ENCODE peak calls at places on chromosomes 4 and X, in seven cellular contexts. One of them, this sample, is unnamed.
A peak's percentile ranks its signal among the peaks of the same experiment; 100 is the strongest.

GRCh38 chr4:8594097-8595038 is 1.8 kb downstream of the CPZ start:
- DNase-seq in neuronal stem cell: peak; percentile 72
- DNase-seq in trophoblast cell: peak; percentile 89
- DNase-seq in H9: peak; percentile 74
- DNase-seq in mesenchymal stem cell: peak; percentile 77
- DNase-seq in mesendoderm: peak; percentile 90
- DNase-seq in H1: peak; percentile 77
- DNase-seq in this sample: peak; percentile 72

GRCh38 chr4:6191448-6192130 is 8.8 kb downstream of the JAKMIP1 start:
- DNase-seq in neuronal stem cell: no peak
- DNase-seq in trophoblast cell: no peak
- DNase-seq in H1: no peak
- DNase-seq in H9: no peak
- DNase-seq in mesendoderm: peak; percentile 75
- DNase-seq in mesenchymal stem cell: no peak
- DNase-seq in this sample: no peak

GRCh38 chr4:102390438-102390837 is 45.2 kb upstream of the SLC39A8 start:
- DNase-seq in neuronal stem cell: no peak
- DNase-seq in H1: no peak
- DNase-seq in H9: no peak
- DNase-seq in mesendoderm: no peak
- DNase-seq in trophoblast cell: no peak
- DNase-seq in mesenchymal stem cell: peak; percentile 22
- DNase-seq in this sample: no peak

GRCh38 chr4:138887741-138888140 is 127.8 kb upstream of the NOCT start:
- DNase-seq in neuronal stem cell: no peak
- DNase-seq in H1: no peak
- DNase-seq in mesenchymal stem cell: no peak
- DNase-seq in trophoblast cell: peak; percentile 85
- DNase-seq in mesendoderm: no peak
- DNase-seq in H9: no peak
- DNase-seq in this sample: no peak

GRCh38 chr4:38753021-38753806 is 29.6 kb downstream of the TLR10 start:
- DNase-seq in H1: peak; percentile 68
- DNase-seq in mesendoderm: peak; percentile 99
- DNase-seq in mesenchymal stem cell: peak; percentile 95
- DNase-seq in trophoblast cell: peak; percentile 93
- DNase-seq in H9: peak; percentile 97
- DNase-seq in neuronal stem cell: peak; percentile 90
- DNase-seq in this sample: peak; percentile 99

GRCh38 chrX:134938682-134939081 is 52.1 kb upstream of the SMIM10 start:
- DNase-seq in neuronal stem cell: no peak
- DNase-seq in mesenchymal stem cell: no peak
- DNase-seq in H9: no peak
- DNase-seq in mesendoderm: no peak
- DNase-seq in trophoblast cell: no peak
- DNase-seq in H1: no peak
- DNase-seq in this sample: no peak

GRCh38 chr4:2794707-2795557 is 2.0 kb downstream of the SH3BP2 start:
- DNase-seq in mesenchymal stem cell: peak; percentile 85
- DNase-seq in trophoblast cell: no peak
- DNase-seq in neuronal stem cell: no peak
- DNase-seq in mesendoderm: no peak
- DNase-seq in H9: no peak
- DNase-seq in H1: no peak
- DNase-seq in this sample: peak; percentile 79

GRCh38 chr4:76515975-76516853 is 81.2 kb downstream of the SHROOM3 start:
- DNase-seq in neuronal stem cell: no peak
- DNase-seq in mesendoderm: no peak
- DNase-seq in H1: no peak
- DNase-seq in trophoblast cell: no peak
- DNase-seq in mesenchymal stem cell: peak; percentile 16
- DNase-seq in H9: no peak
- DNase-seq in this sample: no peak

GRCh38 chr4:7708981-7709380 is 230.7 kb downstream of the AFAP1 start:
- DNase-seq in mesenchymal stem cell: no peak
- DNase-seq in neuronal stem cell: no peak
- DNase-seq in trophoblast cell: no peak
- DNase-seq in mesendoderm: no peak
- DNase-seq in H9: no peak
- DNase-seq in H1: no peak
- DNase-seq in this sample: no peak

GRCh38 chr4:80101768-80102116 is 28.7 kb upstream of the ANTXR2 start:
- DNase-seq in trophoblast cell: no peak
- DNase-seq in mesendoderm: no peak
- DNase-seq in neuronal stem cell: no peak
- DNase-seq in H9: no peak
- DNase-seq in mesenchymal stem cell: no peak
- DNase-seq in H1: no peak
- DNase-seq in this sample: peak; percentile 69

GRCh38 chr4:2796261-2797187 is 3.6 kb downstream of the SH3BP2 start:
- DNase-seq in mesenchymal stem cell: peak; percentile 47
- DNase-seq in mesendoderm: no peak
- DNase-seq in H9: no peak
- DNase-seq in neuronal stem cell: no peak
- DNase-seq in H1: no peak
- DNase-seq in trophoblast cell: peak; percentile 63
- DNase-seq in this sample: peak; percentile 52

GRCh38 chr4:113086172-113086695 is 36.8 kb downstream of the ANK2 start:
- DNase-seq in H1: no peak
- DNase-seq in H9: no peak
- DNase-seq in neuronal stem cell: no peak
- DNase-seq in trophoblast cell: no peak
- DNase-seq in mesendoderm: no peak
- DNase-seq in mesenchymal stem cell: no peak
- DNase-seq in this sample: no peak

GRCh38 chr4:183347586-183347985 is 25.4 kb upstream of the CLDN24 start:
- DNase-seq in H1: no peak
- DNase-seq in neuronal stem cell: no peak
- DNase-seq in trophoblast cell: no peak
- DNase-seq in H9: no peak
- DNase-seq in mesenchymal stem cell: peak; percentile 49
- DNase-seq in mesendoderm: no peak
- DNase-seq in this sample: peak; percentile 50

GRCh38 chrX:49171752-49172279 is at the start of gene PLP2:
- DNase-seq in trophoblast cell: peak; percentile 68
- DNase-seq in H9: no peak
- DNase-seq in mesendoderm: no peak
- DNase-seq in H1: peak; percentile 48
- DNase-seq in neuronal stem cell: no peak
- DNase-seq in mesenchymal stem cell: peak; percentile 67
- DNase-seq in this sample: peak; percentile 40

GRCh38 chr4:99028187-99028586 is 32.7 kb downstream of the METAP1 start:
- DNase-seq in mesenchymal stem cell: no peak
- DNase-seq in neuronal stem cell: no peak
- DNase-seq in H1: no peak
- DNase-seq in trophoblast cell: peak; percentile 73
- DNase-seq in H9: no peak
- DNase-seq in mesendoderm: no peak
- DNase-seq in this sample: peak; percentile 11

GRCh38 chrX:65536291-65536690 is 1.7 kb upstream of the LAS1L start:
- DNase-seq in trophoblast cell: no peak
- DNase-seq in mesenchymal stem cell: no peak
- DNase-seq in neuronal stem cell: no peak
- DNase-seq in mesendoderm: no peak
- DNase-seq in H9: no peak
- DNase-seq in H1: no peak
- DNase-seq in this sample: no peak

GRCh38 chr4:3202836-3203820 is 45.8 kb upstream of the MSANTD1 start:
- DNase-seq in trophoblast cell: no peak
- DNase-seq in mesendoderm: no peak
- DNase-seq in mesenchymal stem cell: no peak
- DNase-seq in H9: no peak
- DNase-seq in H1: no peak
- DNase-seq in neuronal stem cell: no peak
- DNase-seq in this sample: no peak

GRCh38 chrX:65537229-65537628 is 2.6 kb upstream of the LAS1L start:
- DNase-seq in trophoblast cell: no peak
- DNase-seq in H1: no peak
- DNase-seq in mesenchymal stem cell: no peak
- DNase-seq in mesendoderm: no peak
- DNase-seq in neuronal stem cell: no peak
- DNase-seq in H9: no peak
- DNase-seq in this sample: no peak

GRCh38 chr4:172578712-172579111 is 589.9 kb upstream of the GALNT7 start:
- DNase-seq in neuronal stem cell: no peak
- DNase-seq in mesenchymal stem cell: peak; percentile 47
- DNase-seq in H1: no peak
- DNase-seq in H9: no peak
- DNase-seq in trophoblast cell: no peak
- DNase-seq in mesendoderm: no peak
- DNase-seq in this sample: peak; percentile 39

GRCh38 chrX:32874839-32875238 is 336.5 kb downstream of the DMD start:
- DNase-seq in H1: no peak
- DNase-seq in trophoblast cell: no peak
- DNase-seq in neuronal stem cell: no peak
- DNase-seq in H9: no peak
- DNase-seq in mesendoderm: no peak
- DNase-seq in mesenchymal stem cell: no peak
- DNase-seq in this sample: no peak

GRCh38 chr4:41346306-41347061 is 89.8 kb downstream of the UCHL1 start:
- DNase-seq in H1: no peak
- DNase-seq in mesenchymal stem cell: peak; percentile 55
- DNase-seq in trophoblast cell: no peak
- DNase-seq in mesendoderm: no peak
- DNase-seq in H9: no peak
- DNase-seq in neuronal stem cell: no peak
- DNase-seq in this sample: no peak

GRCh38 chrX:72276478-72276953 is 532 bp downstream of the RPS4X start:
- DNase-seq in trophoblast cell: no peak
- DNase-seq in neuronal stem cell: no peak
- DNase-seq in H9: no peak
- DNase-seq in mesendoderm: no peak
- DNase-seq in mesenchymal stem cell: no peak
- DNase-seq in H1: no peak
- DNase-seq in this sample: no peak

GRCh38 chrX:153775631-153776595 is 4.9 kb upstream of the SRPK3 start:
- DNase-seq in trophoblast cell: no peak
- DNase-seq in mesendoderm: no peak
- DNase-seq in neuronal stem cell: no peak
- DNase-seq in H9: no peak
- DNase-seq in H1: no peak
- DNase-seq in mesenchymal stem cell: no peak
- DNase-seq in this sample: no peak

GRCh38 chr4:120850048-120850599 is 72.4 kb downstream of the PRDM5 start:
- DNase-seq in neuronal stem cell: no peak
- DNase-seq in trophoblast cell: no peak
- DNase-seq in mesendoderm: no peak
- DNase-seq in H9: no peak
- DNase-seq in mesenchymal stem cell: no peak
- DNase-seq in H1: no peak
- DNase-seq in this sample: peak; percentile 68

GRCh38 chr4:109032676-109033075 is 269.8 kb downstream of the COL25A1 start:
- DNase-seq in H1: no peak
- DNase-seq in mesendoderm: no peak
- DNase-seq in neuronal stem cell: peak; percentile 14
- DNase-seq in trophoblast cell: no peak
- DNase-seq in H9: no peak
- DNase-seq in mesenchymal stem cell: no peak
- DNase-seq in this sample: no peak

GRCh38 chrX:40778861-40779575 is 43.7 kb upstream of the MED14 start:
- DNase-seq in trophoblast cell: no peak
- DNase-seq in H1: no peak
- DNase-seq in mesenchymal stem cell: peak; percentile 12
- DNase-seq in H9: no peak
- DNase-seq in neuronal stem cell: no peak
- DNase-seq in mesendoderm: no peak
- DNase-seq in this sample: peak; percentile 72

GRCh38 chr4:139886798-139887197 is 221.2 kb downstream of the MGST2 start:
- DNase-seq in H9: no peak
- DNase-seq in neuronal stem cell: no peak
- DNase-seq in H1: no peak
- DNase-seq in mesenchymal stem cell: no peak
- DNase-seq in trophoblast cell: no peak
- DNase-seq in mesendoderm: no peak
- DNase-seq in this sample: no peak

GRCh38 chr4:4289930-4290850 is at the start of the genes LYAR and ZBTB49:
- DNase-seq in mesendoderm: peak; percentile 95
- DNase-seq in mesenchymal stem cell: peak; percentile 93
- DNase-seq in H9: peak; percentile 95
- DNase-seq in trophoblast cell: peak; percentile 92
- DNase-seq in H1: peak; percentile 99
- DNase-seq in neuronal stem cell: peak; percentile 94
- DNase-seq in this sample: peak; percentile 84
- H3K4me1 ChIP-seq in mesendoderm: peaks cover 4% of the 10 kb centered on the region
- H3K4me1 ChIP-seq in mesenchymal stem cell: peaks cover 8% of the 10 kb centered on the region
- H3K4me1 ChIP-seq in H9: no peaks in the 10 kb centered on the region
- H3K4me1 ChIP-seq in trophoblast cell: peaks cover 9% of the 10 kb centered on the region
- H3K4me1 ChIP-seq in H1: peaks cover 5% of the 10 kb centered on the region
- H3K4me1 ChIP-seq in neuronal stem cell: peaks cover 13% of the 10 kb centered on the region
- H3K4me1 ChIP-seq in this sample: peaks cover 6% of the 10 kb centered on the region

GRCh38 chr4:73343432-73343831 is 60.7 kb upstream of the ALB start:
- DNase-seq in neuronal stem cell: no peak
- DNase-seq in mesenchymal stem cell: no peak
- DNase-seq in trophoblast cell: no peak
- DNase-seq in mesendoderm: peak; percentile 78
- DNase-seq in H1: no peak
- DNase-seq in H9: no peak
- DNase-seq in this sample: no peak
- H2BK5ac ChIP-seq in neuronal stem cell: no peak overlapping the region
- H2BK5ac ChIP-seq in mesenchymal stem cell: no peak overlapping the region
- H2BK5ac ChIP-seq in trophoblast cell: no peak overlapping the region
- H2BK5ac ChIP-seq in mesendoderm: no peak overlapping the region
- H2BK5ac ChIP-seq in H1: peak overlapping the region; percentile 44
- H2BK5ac ChIP-seq in H9: no peak overlapping the region
- H2BK5ac ChIP-seq in this sample: no peak overlapping the region

DNA sequence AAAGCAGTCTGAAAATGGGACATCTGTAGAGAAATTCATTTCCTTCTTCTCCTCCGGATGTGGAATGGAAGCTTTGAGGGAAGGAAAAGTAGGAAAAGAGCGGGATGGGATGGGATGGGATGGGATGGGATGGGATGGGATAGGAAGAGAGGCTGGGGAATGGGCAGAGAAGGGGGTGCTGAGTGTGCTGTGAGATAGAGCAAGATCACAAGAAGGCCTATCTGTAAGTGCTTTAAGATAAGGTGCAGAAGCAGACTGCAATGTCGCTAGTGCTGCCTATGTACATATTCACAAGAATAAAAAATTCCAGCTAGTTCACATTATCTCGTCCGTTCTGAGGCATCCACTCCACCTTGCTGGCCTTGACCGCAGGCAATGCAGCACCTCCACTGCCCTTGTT is 86.2 kb downstream of the IRF2 start:
- DNase-seq in mesenchymal stem cell: no peak
- DNase-seq in mesendoderm: no peak
- DNase-seq in H9: no peak
- DNase-seq in neuronal stem cell: no peak
- DNase-seq in trophoblast cell: no peak
- DNase-seq in H1: no peak
- DNase-seq in this sample: no peak
- H3K4me1 ChIP-seq in mesenchymal stem cell: peaks cover 21% of the 10 kb centered on the region
- H3K4me1 ChIP-seq in mesendoderm: peaks cover 17% of the 10 kb centered on the region
- H3K4me1 ChIP-seq in H9: peaks cover 29% of the 10 kb centered on the region
- H3K4me1 ChIP-seq in neuronal stem cell: peaks cover 40% of the 10 kb centered on the region
- H3K4me1 ChIP-seq in trophoblast cell: peaks cover 11% of the 10 kb centered on the region
- H3K4me1 ChIP-seq in H1: peaks cover 33% of the 10 kb centered on the region
- H3K4me1 ChIP-seq in this sample: peaks cover 21% of the 10 kb centered on the region

DNA sequence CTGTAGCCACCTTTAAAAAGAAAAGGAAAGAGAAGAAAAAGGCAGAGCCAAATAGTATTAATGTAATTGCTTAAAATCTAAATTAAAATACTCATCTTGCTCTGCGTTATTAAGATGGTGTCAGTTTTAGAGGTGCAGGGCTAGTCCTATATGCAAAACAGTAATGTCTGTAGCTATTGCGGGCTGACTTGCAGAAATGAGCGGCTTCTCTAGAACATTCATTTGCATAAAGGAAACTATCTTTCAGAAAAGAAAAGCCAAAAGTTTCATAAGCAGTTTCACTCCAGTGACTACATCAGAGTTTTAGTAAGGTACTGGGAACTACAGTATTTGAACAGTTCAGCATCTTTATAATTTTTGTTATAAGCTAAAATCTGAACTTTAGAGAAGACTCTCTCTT is 6.0 kb downstream of the SMAD1 start:
- DNase-seq in trophoblast cell: no peak
- DNase-seq in H1: no peak
- DNase-seq in H9: no peak
- DNase-seq in mesenchymal stem cell: no peak
- DNase-seq in neuronal stem cell: no peak
- DNase-seq in mesendoderm: no peak
- DNase-seq in this sample: no peak
- H2BK5ac ChIP-seq in trophoblast cell: no peak overlapping the region
- H2BK5ac ChIP-seq in H1: no peak overlapping the region
- H2BK5ac ChIP-seq in H9: no peak overlapping the region
- H2BK5ac ChIP-seq in mesenchymal stem cell: no peak overlapping the region
- H2BK5ac ChIP-seq in neuronal stem cell: no peak overlapping the region
- H2BK5ac ChIP-seq in mesendoderm: no peak overlapping the region
- H2BK5ac ChIP-seq in this sample: no peak overlapping the region

This sample was measured in IMR-90.